ENCODE peak calls at places on chromosomes 7 and 10, in four cellular contexts. C is epithelial cell of esophagus, F is Panc1, G is mesothelial cell of epicardium. E is an unnamed sample.

GRCh38 chr7:50828801-50829200 is 46.1 kb upstream of the GRB10 start:
- DNase-seq in C (no peak), F (no peak), G (no peak), E (no peak)

GRCh38 chr7:42235734-42236133 is 1.3 kb downstream of the GLI3 start:
- DNase-seq in C (peak; percentile 28), F (no peak), G (no peak), E (no peak)

GRCh38 chr7:26156454-26157365 is 4.7 kb downstream of the NFE2L3 start:
- DNase-seq in C (peak; percentile 92), F (no peak), G (no peak), E (no peak)

GRCh38 chr10:124724279-124725027 is 19.7 kb downstream of the FAM53B start:
- DNase-seq in C (no peak), F (no peak), G (no peak), E (no peak)

GRCh38 chr7:1956141-1956540 is 276.6 kb downstream of the MAD1L1 start:
- DNase-seq in C (no peak), F (no peak), G (no peak), E (no peak)

GRCh38 chr10:93469454-93469853 is 12.7 kb downstream of the MYOF start:
- DNase-seq in C (no peak), F (no peak), G (no peak), E (no peak)

GRCh38 chr10:131173484-131174210 is 137.9 kb downstream of the TCERG1L start:
- DNase-seq in C (no peak), F (no peak), G (no peak), E (no peak)

GRCh38 chr10:80168679-80169380 is 36.3 kb downstream of the PLAC9 start:
- DNase-seq in C (no peak), F (no peak), G (no peak), E (peak; percentile 41)

GRCh38 chr7:66335318-66335717 is 130.2 kb downstream of the TPST1 start:
- DNase-seq in C (no peak), F (no peak), G (no peak), E (no peak)

GRCh38 chr10:124741922-124742417 is 2.2 kb downstream of the FAM53B start:
- DNase-seq in C (no peak), F (no peak), G (no peak), E (no peak)

GRCh38 chr7:8724080-8724718 is 290.8 kb downstream of the NXPH1 start:
- DNase-seq in C (peak; percentile 32), F (peak; percentile 20), G (no peak), E (no peak)
- TF ChIP-seq CTCF in C (peak; percentile 56), F (peak; percentile 86), G (peak; percentile 50), E (no peak)

GRCh38 chr7:148543-148931 is 43.8 kb upstream of the FAM20C start:
- DNase-seq in C (no peak), F (no peak), G (no peak), E (no peak)

GRCh38 chr7:145863-146262 is 46.5 kb upstream of the FAM20C start:
- DNase-seq in C (no peak), F (no peak), G (no peak), E (no peak)

GRCh38 chr7:149856-150636 is 42.3 kb upstream of the FAM20C start:
- DNase-seq in C (no peak), F (no peak), G (peak; percentile 23), E (peak; percentile 89)

GRCh38 chr7:150811-151221 is 41.6 kb upstream of the FAM20C start:
- DNase-seq in C (no peak), F (no peak), G (peak; percentile 13), E (peak; percentile 91)

GRCh38 chr7:148932-149855 is 43.2 kb upstream of the FAM20C start:
- DNase-seq in C (peak; percentile 99), F (peak; percentile 97), G (peak; percentile 97), E (peak; percentile 99)
- TF ChIP-seq CTCF in C (no peak), F (no peak), G (no peak), E (no peak)

GRCh38 chr7:129661645-129662182 is 50.2 kb downstream of the NRF1 start:
- DNase-seq in C (no peak), F (no peak), G (no peak), E (no peak)

GRCh38 chr7:129667551-129667950 is 56.0 kb downstream of the NRF1 start:
- DNase-seq in C (no peak), F (no peak), G (no peak), E (no peak)

GRCh38 chr7:129665013-129665401 is 53.5 kb downstream of the NRF1 start:
- DNase-seq in C (peak; percentile 98), F (peak; percentile 92), G (no peak), E (no peak)

GRCh38 chr7:129667116-129667515 is 55.6 kb downstream of the NRF1 start:
- DNase-seq in C (no peak), F (no peak), G (no peak), E (no peak)

GRCh38 chr7:129664029-129665012 is 52.8 kb downstream of the NRF1 start:
- DNase-seq in C (peak; percentile 68), F (peak; percentile 69), G (no peak), E (no peak)
- TF ChIP-seq CTCF in C (peak; percentile 51), F (peak; percentile 67), G (peak; percentile 61), E (peak; percentile 32)

DNA sequence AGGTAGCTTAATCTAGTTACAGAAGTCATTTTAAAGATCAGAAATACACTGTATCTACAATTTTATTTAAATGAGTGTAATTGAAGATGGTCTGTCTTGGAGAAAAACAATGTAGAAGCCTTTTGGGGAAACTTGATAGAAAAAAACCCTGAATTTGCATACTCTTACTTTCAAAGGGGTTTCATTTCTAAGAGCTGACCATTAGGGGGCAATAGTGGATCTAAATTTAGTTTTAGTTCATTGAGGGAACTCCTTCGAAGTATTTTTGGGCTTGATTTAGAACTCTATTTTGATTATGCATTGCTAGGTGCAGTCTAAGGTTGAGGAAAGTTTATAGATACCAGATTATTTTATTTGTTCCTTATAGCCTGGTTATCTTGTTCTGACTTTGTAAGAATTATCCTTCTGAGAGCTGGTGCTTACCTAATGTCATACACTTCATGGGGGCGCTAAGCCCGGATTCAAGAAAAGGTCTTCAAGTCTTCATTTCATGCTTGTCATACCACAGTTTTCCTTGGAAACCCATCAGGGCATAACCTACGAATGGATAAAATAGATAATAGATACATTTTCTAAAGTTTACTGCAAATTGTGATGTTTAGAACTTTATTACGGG is 69.1 kb upstream of the MXI1 start:
- DNase-seq in C (peak; percentile 70), F (peak; percentile 18), G (no peak), E (no peak)
- TF ChIP-seq CTCF in C (peak; percentile 64), F (peak; percentile 76), G (peak; percentile 62), E (peak; percentile 85)

GRCh38 chr7:64990936-64991335 is at the start of gene ZNF117:
- DNase-seq in C (no peak), F (no peak), G (no peak), E (no peak)
- TF ChIP-seq CTCF in C (no peak), F (no peak), G (no peak), E (no peak)

GRCh38 chr7:28958235-28958945 is at the start of gene TRIL:
- DNase-seq in C (peak; percentile 34), F (no peak), G (peak; percentile 44), E (no peak)

GRCh38 chr7:28956608-28957063 is 1.5 kb downstream of the TRIL start:
- DNase-seq in C (peak; percentile 65), F (no peak), G (peak; percentile 44), E (no peak)

GRCh38 chr7:28958946-28959417 is 852 bp upstream of the TRIL start:
- DNase-seq in C (peak; percentile 83), F (no peak), G (no peak), E (no peak)

GRCh38 chr7:28957064-28957821 is 887 bp downstream of the TRIL start:
- DNase-seq in C (peak; percentile 29), F (no peak), G (no peak), E (peak; percentile 58)

DNA sequence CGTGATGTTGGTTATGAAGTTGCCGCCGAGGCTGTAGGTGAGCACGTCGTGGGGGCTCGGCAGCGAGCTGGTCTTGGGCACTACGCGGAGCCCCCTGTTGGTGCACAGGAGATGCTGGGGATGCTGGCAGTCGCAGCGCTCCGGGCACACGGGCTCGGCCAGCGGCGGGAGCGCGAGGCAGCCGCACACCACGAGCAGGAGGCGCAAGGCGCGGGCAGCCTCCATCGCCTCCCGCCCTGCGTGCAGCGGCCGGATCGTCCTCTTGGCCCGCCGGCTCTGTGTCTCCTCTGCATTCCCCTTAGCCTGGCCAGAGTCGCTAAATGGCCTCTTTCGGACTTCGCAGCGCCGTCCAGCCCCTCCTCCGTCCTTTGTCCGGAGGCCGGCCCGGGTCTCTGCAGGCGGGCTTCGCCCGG is 302 bp downstream of the TRIL start:
- DNase-seq in C (peak; percentile 10), F (no peak), G (no peak), E (no peak)
- TF ChIP-seq CTCF in C (no peak), F (no peak), G (no peak), E (no peak)

GRCh38 chr10:75108684-75109458 is 2.6 kb upstream of the SAMD8 start:
- DNase-seq in C (no peak), F (no peak), G (no peak), E (no peak)

GRCh38 chr10:75109459-75109778 is 2.0 kb upstream of the SAMD8 start:
- DNase-seq in C (no peak), F (no peak), G (no peak), E (no peak)

GRCh38 chr10:75110006-75110632 is 1.3 kb upstream of the SAMD8 start:
- DNase-seq in C (no peak), F (no peak), G (no peak), E (no peak)

GRCh38 chr10:75111906-75112703 is 649 bp downstream of the SAMD8 start:
- DNase-seq in C (peak; percentile 44), F (no peak), G (no peak), E (no peak)

DNA sequence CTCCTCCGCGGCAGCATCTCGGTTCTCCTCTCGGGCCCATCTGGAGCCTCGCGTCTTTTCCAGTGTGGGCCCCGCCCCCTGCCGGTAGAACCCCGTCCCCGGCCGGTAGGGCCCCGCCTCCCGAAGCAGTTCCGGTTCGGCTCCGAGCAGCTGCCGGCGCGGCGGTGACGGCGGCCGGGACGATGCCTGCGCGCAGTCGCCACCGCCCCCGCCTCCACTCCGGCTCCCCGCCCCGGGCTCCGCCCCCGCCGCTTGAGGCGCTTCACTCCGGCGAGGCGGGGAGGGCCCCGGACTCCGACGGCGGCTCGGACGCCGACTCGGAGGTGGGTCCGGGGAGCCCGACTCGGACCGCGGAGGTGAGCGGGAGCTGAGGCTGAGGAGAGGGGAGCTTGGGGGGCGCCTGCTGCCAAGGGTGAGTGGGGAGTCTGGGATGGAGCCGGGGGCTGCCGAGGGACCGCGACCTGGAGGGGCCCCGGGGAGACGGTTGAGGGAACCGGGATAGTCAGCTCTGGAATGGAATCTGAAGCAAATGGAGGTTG is at the start of gene SAMD8:
- DNase-seq in C (peak; percentile 95), F (peak; percentile 79), G (peak; percentile 92), E (peak; percentile 99)
- TF ChIP-seq CTCF in C (peak; percentile 13), F (no peak), G (peak; percentile 81), E (peak; percentile 16)

DNA sequence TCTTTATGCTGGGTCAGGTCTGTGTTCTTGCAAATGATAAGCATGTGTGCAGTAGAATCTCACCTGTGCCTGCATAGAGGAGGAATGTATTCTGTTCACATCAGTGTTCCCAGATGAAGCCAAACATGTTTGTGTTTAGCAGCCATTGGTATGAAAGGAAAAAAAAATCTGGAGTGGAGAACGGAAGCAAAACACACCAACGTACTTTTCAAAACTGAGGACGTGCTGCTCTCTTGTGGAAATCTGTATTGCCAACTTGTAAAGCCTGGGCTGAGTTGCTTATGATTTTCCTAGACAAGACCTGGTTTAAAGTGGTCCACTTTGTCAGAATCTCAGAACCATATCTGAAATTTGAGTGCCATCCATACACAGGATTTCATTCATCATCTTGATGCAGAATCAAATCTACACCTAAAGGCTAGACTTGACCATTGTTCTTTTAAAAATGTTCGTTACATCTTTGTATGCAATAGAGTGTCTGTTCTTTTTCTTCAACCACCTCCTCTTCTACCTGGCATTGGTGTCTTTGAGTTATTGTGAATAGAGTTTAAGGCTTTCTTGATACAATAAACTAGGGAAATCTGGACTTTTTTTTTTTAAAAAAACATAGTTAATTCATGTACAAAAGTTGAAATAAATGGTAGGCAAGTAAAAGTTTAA is 367.7 kb downstream of the PHF14 start:
- DNase-seq in C (peak; percentile 32), F (no peak), G (no peak), E (no peak)
- TF ChIP-seq CTCF in C (peak; percentile 28), F (peak; percentile 71), G (no peak), E (no peak)